ENCODE peak calls at places on chromosome X, in five cellular contexts. One of them, this sample, is unnamed.

GRCh38 chrX:30196322-30196721 is 19.0 kb upstream of the MAGEB2 start:
- DNase-seq in immature natural killer cell: no peak
- DNase-seq in NCI-H774: no peak
- DNase-seq in NCI-H2107: no peak
- DNase-seq in type B pancreatic cell: no peak
- DNase-seq in this sample: peak

GRCh38 chrX:375181-376036 is 11.3 kb downstream of the PPP2R3B start:
- DNase-seq in immature natural killer cell: no peak
- DNase-seq in NCI-H774: no peak
- DNase-seq in NCI-H2107: no peak
- DNase-seq in type B pancreatic cell: no peak
- DNase-seq in this sample: no peak

GRCh38 chrX:97126020-97126419 is 242.3 kb downstream of the RPA4 start:
- DNase-seq in immature natural killer cell: no peak
- DNase-seq in NCI-H774: no peak
- DNase-seq in NCI-H2107: no peak
- DNase-seq in type B pancreatic cell: no peak
- DNase-seq in this sample: no peak

GRCh38 chrX:274904-275475 is 6.2 kb upstream of the PLCXD1 start:
- DNase-seq in immature natural killer cell: no peak
- DNase-seq in NCI-H774: no peak
- DNase-seq in NCI-H2107: no peak
- DNase-seq in type B pancreatic cell: no peak
- DNase-seq in this sample: no peak

GRCh38 chrX:40158036-40158706 is 60.4 kb upstream of the BCOR start:
- DNase-seq in immature natural killer cell: peak
- DNase-seq in NCI-H774: no peak
- DNase-seq in NCI-H2107: peak
- DNase-seq in type B pancreatic cell: no peak
- DNase-seq in this sample: peak

GRCh38 chrX:100070334-100070849 is 339.7 kb downstream of the PCDH19 start:
- DNase-seq in immature natural killer cell: no peak
- DNase-seq in NCI-H774: no peak
- DNase-seq in NCI-H2107: no peak
- DNase-seq in type B pancreatic cell: no peak
- DNase-seq in this sample: no peak

GRCh38 chrX:12617241-12617640 is 174.0 kb upstream of the PRPS2 start:
- DNase-seq in immature natural killer cell: no peak
- DNase-seq in NCI-H774: no peak
- DNase-seq in NCI-H2107: no peak
- DNase-seq in type B pancreatic cell: no peak
- DNase-seq in this sample: no peak

GRCh38 chrX:41889317-41890025 is 33.9 kb downstream of the CASK start:
- DNase-seq in immature natural killer cell: no peak
- DNase-seq in NCI-H774: no peak
- DNase-seq in NCI-H2107: no peak
- DNase-seq in type B pancreatic cell: no peak
- DNase-seq in this sample: peak

GRCh38 chrX:66760648-66761047 is 121.8 kb upstream of the EDA2R start:
- DNase-seq in immature natural killer cell: no peak
- DNase-seq in NCI-H774: no peak
- DNase-seq in NCI-H2107: no peak
- DNase-seq in type B pancreatic cell: no peak
- DNase-seq in this sample: peak

GRCh38 chrX:150683536-150684146 is 9.6 kb upstream of the MTMR1 start:
- DNase-seq in immature natural killer cell: peak
- DNase-seq in NCI-H774: peak
- DNase-seq in NCI-H2107: no peak
- DNase-seq in type B pancreatic cell: no peak
- DNase-seq in this sample: peak

GRCh38 chrX:102976793-102977495 is 39.9 kb downstream of the RAB40AL start:
- DNase-seq in immature natural killer cell: no peak
- DNase-seq in NCI-H774: no peak
- DNase-seq in NCI-H2107: no peak
- DNase-seq in type B pancreatic cell: no peak
- DNase-seq in this sample: peak

GRCh38 chrX:24080670-24081069 is 25.9 kb downstream of the EIF2S3 start:
- DNase-seq in immature natural killer cell: no peak
- DNase-seq in NCI-H774: no peak
- DNase-seq in NCI-H2107: no peak
- DNase-seq in type B pancreatic cell: no peak
- DNase-seq in this sample: no peak

GRCh38 chrX:38215141-38215540 is 5.5 kb downstream of the SRPX start:
- DNase-seq in immature natural killer cell: no peak
- DNase-seq in NCI-H774: no peak
- DNase-seq in NCI-H2107: no peak
- DNase-seq in type B pancreatic cell: no peak
- DNase-seq in this sample: peak

This sample was measured in M059J.